ENCODE peak calls at places on chromosome 10, in seven cellular contexts. One of them, this sample, is unnamed.
A peak's percentile ranks its signal among the peaks of the same experiment; 100 is the strongest.

GRCh38 chr10:13390604-13391522 is 42.8 kb upstream of the SEPHS1 start:
- DNase-seq in GM23338: peak; percentile 45
- DNase-seq in H9: peak; percentile 40
- DNase-seq in cardiac muscle cell: peak; percentile 21
- DNase-seq in lung: no peak
- DNase-seq in A549: no peak
- DNase-seq in OCI-LY7: no peak
- DNase-seq in this sample: peak; percentile 67

GRCh38 chr10:42646692-42647640 is 8.6 kb upstream of the ZNF33B start:
- DNase-seq in GM23338: peak; percentile 5
- DNase-seq in H9: no peak
- DNase-seq in cardiac muscle cell: no peak
- DNase-seq in lung: no peak
- DNase-seq in A549: no peak
- DNase-seq in OCI-LY7: no peak
- DNase-seq in this sample: peak; percentile 64

GRCh38 chr10:119750391-119751230 is 24.8 kb downstream of the INPP5F start:
- DNase-seq in GM23338: peak; percentile 88
- DNase-seq in H9: peak; percentile 76
- DNase-seq in cardiac muscle cell: peak; percentile 89
- DNase-seq in lung: peak; percentile 68
- DNase-seq in A549: peak; percentile 54
- DNase-seq in OCI-LY7: peak; percentile 74
- DNase-seq in this sample: peak; percentile 78

GRCh38 chr10:109961181-109962001 is 38.1 kb upstream of the XPNPEP1 start:
- DNase-seq in GM23338: peak; percentile 77
- DNase-seq in H9: no peak
- DNase-seq in cardiac muscle cell: no peak
- DNase-seq in lung: no peak
- DNase-seq in A549: no peak
- DNase-seq in OCI-LY7: no peak
- DNase-seq in this sample: peak; percentile 37

GRCh38 chr10:18684953-18685352 is 25.7 kb downstream of the ARL5B start:
- DNase-seq in GM23338: no peak
- DNase-seq in H9: no peak
- DNase-seq in cardiac muscle cell: no peak
- DNase-seq in lung: no peak
- DNase-seq in A549: no peak
- DNase-seq in OCI-LY7: no peak
- DNase-seq in this sample: no peak

GRCh38 chr10:13162013-13162364 is 631 bp downstream of the MCM10 start:
- DNase-seq in GM23338: no peak
- DNase-seq in H9: no peak
- DNase-seq in cardiac muscle cell: no peak
- DNase-seq in lung: no peak
- DNase-seq in A549: peak; percentile 20
- DNase-seq in OCI-LY7: no peak
- DNase-seq in this sample: no peak

GRCh38 chr10:89744021-89744420 is 42.6 kb downstream of the KIF20B start:
- DNase-seq in GM23338: no peak
- DNase-seq in H9: no peak
- DNase-seq in cardiac muscle cell: peak; percentile 30
- DNase-seq in lung: no peak
- DNase-seq in A549: no peak
- DNase-seq in OCI-LY7: no peak
- DNase-seq in this sample: no peak

GRCh38 chr10:108957681-108958080 is 965.6 kb downstream of the XPNPEP1 start:
- DNase-seq in GM23338: no peak
- DNase-seq in H9: no peak
- DNase-seq in cardiac muscle cell: peak; percentile 27
- DNase-seq in lung: no peak
- DNase-seq in A549: no peak
- DNase-seq in OCI-LY7: no peak
- DNase-seq in this sample: no peak

GRCh38 chr10:103614511-103615158 is 121.1 kb downstream of the NEURL1 start:
- DNase-seq in GM23338: no peak
- DNase-seq in H9: no peak
- DNase-seq in cardiac muscle cell: no peak
- DNase-seq in lung: no peak
- DNase-seq in A549: no peak
- DNase-seq in OCI-LY7: no peak
- DNase-seq in this sample: no peak

GRCh38 chr10:116849271-116850057 is at the start of gene ENO4:
- DNase-seq in GM23338: peak; percentile 96
- DNase-seq in H9: peak; percentile 94
- DNase-seq in cardiac muscle cell: peak; percentile 87
- DNase-seq in lung: peak; percentile 84
- DNase-seq in A549: peak; percentile 89
- DNase-seq in OCI-LY7: no peak
- DNase-seq in this sample: peak; percentile 92

GRCh38 chr10:72239409-72239808 is 23.3 kb upstream of the ASCC1 start:
- DNase-seq in GM23338: no peak
- DNase-seq in H9: no peak
- DNase-seq in cardiac muscle cell: no peak
- DNase-seq in lung: no peak
- DNase-seq in A549: no peak
- DNase-seq in OCI-LY7: no peak
- DNase-seq in this sample: no peak

GRCh38 chr10:111579473-111579872 is 502.6 kb downstream of the ADRA2A start:
- DNase-seq in GM23338: no peak
- DNase-seq in H9: no peak
- DNase-seq in cardiac muscle cell: no peak
- DNase-seq in lung: no peak
- DNase-seq in A549: no peak
- DNase-seq in OCI-LY7: no peak
- DNase-seq in this sample: no peak
- H3K4me1 ChIP-seq in GM23338: peaks cover 5% of the 10 kb centered on the region
- H3K4me1 ChIP-seq in H9: no peaks in the 10 kb centered on the region
- H3K4me1 ChIP-seq in cardiac muscle cell: no peaks in the 10 kb centered on the region
- H3K4me1 ChIP-seq in lung: no peaks in the 10 kb centered on the region
- H3K4me1 ChIP-seq in A549: no peaks in the 10 kb centered on the region
- H3K4me1 ChIP-seq in OCI-LY7: no peaks in the 10 kb centered on the region
- H3K4me1 ChIP-seq in this sample: no peaks in the 10 kb centered on the region

DNA sequence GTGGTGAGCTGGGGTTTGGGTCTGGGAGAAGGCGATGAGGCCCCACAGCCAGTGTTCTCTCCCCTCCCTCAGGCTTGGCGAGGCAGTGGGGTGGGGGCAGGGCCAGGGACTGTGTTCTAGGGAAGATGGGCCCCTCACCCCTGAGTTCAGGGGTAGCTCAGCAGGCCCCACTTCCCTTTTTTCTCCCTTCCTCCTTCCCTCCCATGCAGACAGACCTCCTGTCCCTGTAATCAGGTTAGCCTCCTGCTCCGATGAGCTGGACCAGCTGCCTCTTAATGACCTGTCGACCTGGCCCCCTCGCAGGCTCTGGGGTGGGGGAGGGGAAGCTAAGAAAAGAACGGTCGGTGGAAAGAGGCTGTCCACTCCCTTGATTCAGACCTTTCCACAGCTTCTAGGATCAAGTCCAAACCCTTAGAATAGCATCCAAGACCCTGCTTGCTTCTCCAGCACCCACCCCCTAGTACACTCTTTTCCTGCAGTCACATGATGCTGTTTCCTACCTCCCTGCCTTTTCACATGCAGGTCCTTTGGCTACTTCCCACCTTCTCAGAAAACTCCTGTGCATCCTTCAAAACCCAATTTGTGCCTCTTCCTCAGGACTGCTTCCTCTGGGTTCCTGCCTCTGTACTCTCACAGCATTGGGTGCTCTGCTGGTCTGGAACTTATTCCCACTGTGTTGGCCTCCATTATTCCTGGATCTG is 64.1 kb downstream of the ZMIZ1 start:
- DNase-seq in GM23338: no peak
- DNase-seq in H9: no peak
- DNase-seq in cardiac muscle cell: no peak
- DNase-seq in lung: no peak
- DNase-seq in A549: no peak
- DNase-seq in OCI-LY7: peak; percentile 29
- DNase-seq in this sample: no peak
- H3K4me1 ChIP-seq in GM23338: peaks cover 66% of the 10 kb centered on the region
- H3K4me1 ChIP-seq in H9: peaks cover 17% of the 10 kb centered on the region
- H3K4me1 ChIP-seq in cardiac muscle cell: peaks cover 96% of the 10 kb centered on the region
- H3K4me1 ChIP-seq in lung: peaks cover 34% of the 10 kb centered on the region
- H3K4me1 ChIP-seq in A549: peaks cover 92% of the 10 kb centered on the region
- H3K4me1 ChIP-seq in OCI-LY7: peaks cover 67% of the 10 kb centered on the region
- H3K4me1 ChIP-seq in this sample: peaks cover 50% of the 10 kb centered on the region

DNA sequence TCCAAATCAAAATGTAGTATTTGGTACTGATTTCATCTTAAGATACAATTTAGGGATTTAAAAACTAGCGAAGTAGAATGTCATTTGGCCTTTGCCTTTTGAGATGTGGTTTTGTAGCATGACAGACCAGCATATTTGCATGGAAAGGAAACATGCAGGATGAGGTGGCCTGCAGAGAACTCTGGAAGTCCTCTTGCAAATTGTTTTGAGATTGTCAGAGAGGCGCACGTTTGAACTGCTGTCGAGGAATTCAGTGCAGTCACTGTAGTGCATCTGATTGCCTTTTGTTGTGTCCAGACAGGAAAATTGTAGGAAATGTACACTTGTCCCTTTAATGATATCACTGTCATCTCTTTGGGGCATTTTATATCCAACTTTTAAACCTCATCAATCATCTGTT is 136.7 kb downstream of the CELF2 start:
- DNase-seq in GM23338: no peak
- DNase-seq in H9: no peak
- DNase-seq in cardiac muscle cell: no peak
- DNase-seq in lung: no peak
- DNase-seq in A549: no peak
- DNase-seq in OCI-LY7: no peak
- DNase-seq in this sample: no peak
- H3K4me1 ChIP-seq in GM23338: peaks cover 42% of the 10 kb centered on the region
- H3K4me1 ChIP-seq in H9: peaks cover 8% of the 10 kb centered on the region
- H3K4me1 ChIP-seq in cardiac muscle cell: peaks cover 61% of the 10 kb centered on the region
- H3K4me1 ChIP-seq in lung: peaks cover 30% of the 10 kb centered on the region
- H3K4me1 ChIP-seq in A549: no peaks in the 10 kb centered on the region
- H3K4me1 ChIP-seq in OCI-LY7: no peaks in the 10 kb centered on the region
- H3K4me1 ChIP-seq in this sample: peaks cover 20% of the 10 kb centered on the region

DNA sequence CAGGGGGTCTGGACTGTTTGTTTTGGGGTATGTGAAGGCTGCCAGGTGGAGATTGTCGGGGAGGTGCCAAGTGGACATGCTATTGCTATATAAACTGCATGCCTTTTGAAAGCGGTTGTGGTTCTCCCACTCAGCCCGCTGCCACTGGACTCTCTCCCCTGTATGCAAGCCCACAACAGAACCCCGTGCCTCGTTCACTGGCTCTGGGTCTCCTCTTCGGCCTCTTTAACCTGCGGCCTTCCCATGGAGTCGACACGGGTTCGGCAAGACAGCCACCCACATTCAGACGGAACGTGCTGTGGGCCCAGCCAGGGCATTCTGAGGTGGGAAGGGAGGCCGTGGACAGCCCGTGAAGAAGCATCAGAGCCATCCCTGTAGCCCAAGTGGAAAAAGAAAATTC is 50.3 kb downstream of the SVIL start:
- DNase-seq in GM23338: no peak
- DNase-seq in H9: no peak
- DNase-seq in cardiac muscle cell: no peak
- DNase-seq in lung: peak; percentile 19
- DNase-seq in A549: no peak
- DNase-seq in OCI-LY7: no peak
- DNase-seq in this sample: no peak
- H3K4me1 ChIP-seq in GM23338: peaks cover 20% of the 10 kb centered on the region
- H3K4me1 ChIP-seq in H9: peaks cover 7% of the 10 kb centered on the region
- H3K4me1 ChIP-seq in cardiac muscle cell: peaks cover 26% of the 10 kb centered on the region
- H3K4me1 ChIP-seq in lung: peaks cover 13% of the 10 kb centered on the region
- H3K4me1 ChIP-seq in A549: peaks cover 14% of the 10 kb centered on the region
- H3K4me1 ChIP-seq in OCI-LY7: no peaks in the 10 kb centered on the region
- H3K4me1 ChIP-seq in this sample: peaks cover 12% of the 10 kb centered on the region

DNA sequence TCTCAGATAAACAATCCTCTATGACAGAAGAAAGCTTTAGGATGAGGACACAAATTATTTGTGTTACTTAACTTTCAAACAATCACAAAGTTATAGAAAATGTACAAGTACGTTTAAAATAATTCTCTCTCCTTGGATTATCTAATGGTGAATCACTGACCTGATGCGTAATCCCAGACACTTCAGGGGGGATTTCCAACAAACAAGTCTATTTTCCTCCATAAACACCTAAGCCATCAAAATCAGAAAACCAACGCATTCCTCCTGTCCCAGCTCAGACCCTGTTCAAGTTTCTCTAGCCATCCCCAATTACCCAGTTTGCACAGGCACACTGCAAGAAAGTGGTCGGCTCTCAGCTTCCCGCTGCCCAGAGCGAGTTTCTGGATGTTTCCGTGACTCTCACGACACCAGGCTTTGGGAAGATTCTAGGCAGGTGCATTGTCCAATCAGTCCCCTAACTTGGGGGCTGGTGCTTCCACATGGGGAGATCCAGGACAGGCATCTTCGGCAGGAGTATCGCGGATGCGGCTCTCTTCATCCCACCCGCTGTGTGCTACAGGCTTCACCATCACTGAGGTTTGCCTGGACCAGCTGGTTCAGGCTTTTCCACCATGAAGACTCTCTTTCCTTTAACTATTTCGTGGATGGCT is 200.0 kb downstream of the ZMYND11 start:
- DNase-seq in GM23338: no peak
- DNase-seq in H9: no peak
- DNase-seq in cardiac muscle cell: no peak
- DNase-seq in lung: no peak
- DNase-seq in A549: peak; percentile 22
- DNase-seq in OCI-LY7: no peak
- DNase-seq in this sample: no peak
- H3K4me1 ChIP-seq in GM23338: no peaks in the 10 kb centered on the region
- H3K4me1 ChIP-seq in H9: no peaks in the 10 kb centered on the region
- H3K4me1 ChIP-seq in cardiac muscle cell: no peaks in the 10 kb centered on the region
- H3K4me1 ChIP-seq in lung: no peaks in the 10 kb centered on the region
- H3K4me1 ChIP-seq in A549: peaks cover 49% of the 10 kb centered on the region
- H3K4me1 ChIP-seq in OCI-LY7: peaks cover 44% of the 10 kb centered on the region
- H3K4me1 ChIP-seq in this sample: peaks cover 9% of the 10 kb centered on the region

GRCh38 chr10:58436071-58436470 is 50.9 kb downstream of the TFAM start:
- DNase-seq in GM23338: peak; percentile 29
- DNase-seq in H9: no peak
- DNase-seq in cardiac muscle cell: peak; percentile 50
- DNase-seq in lung: no peak
- DNase-seq in A549: no peak
- DNase-seq in OCI-LY7: peak; percentile 7
- DNase-seq in this sample: no peak
- H3K4me1 ChIP-seq in GM23338: peaks cover 8% of the 10 kb centered on the region
- H3K4me1 ChIP-seq in H9: peaks cover 5% of the 10 kb centered on the region
- H3K4me1 ChIP-seq in cardiac muscle cell: peaks cover 9% of the 10 kb centered on the region
- H3K4me1 ChIP-seq in lung: no peaks in the 10 kb centered on the region
- H3K4me1 ChIP-seq in A549: peaks cover 29% of the 10 kb centered on the region
- H3K4me1 ChIP-seq in OCI-LY7: peaks cover 5% of the 10 kb centered on the region
- H3K4me1 ChIP-seq in this sample: no peaks in the 10 kb centered on the region

GRCh38 chr10:35415505-35415904 is 79.2 kb downstream of the CCNY start:
- DNase-seq in GM23338: no peak
- DNase-seq in H9: no peak
- DNase-seq in cardiac muscle cell: no peak
- DNase-seq in lung: no peak
- DNase-seq in A549: no peak
- DNase-seq in OCI-LY7: no peak
- DNase-seq in this sample: no peak
- H3K4me1 ChIP-seq in GM23338: peaks cover 48% of the 10 kb centered on the region
- H3K4me1 ChIP-seq in H9: peaks cover 15% of the 10 kb centered on the region
- H3K4me1 ChIP-seq in cardiac muscle cell: peaks cover 40% of the 10 kb centered on the region
- H3K4me1 ChIP-seq in lung: peaks cover 15% of the 10 kb centered on the region
- H3K4me1 ChIP-seq in A549: peaks cover 51% of the 10 kb centered on the region
- H3K4me1 ChIP-seq in OCI-LY7: peaks cover 15% of the 10 kb centered on the region
- H3K4me1 ChIP-seq in this sample: no peaks in the 10 kb centered on the region